ENCODE peak calls at places on chromosome 1, in seven cellular contexts. G, D, H, C, Y, Q and U are unnamed samples.

GRCh38 chr1:16236091-16236494 is 890 bp downstream of the CPLANE2 start:
- DNase-seq in G (no peak), D (peak), H (peak), C (no peak), Y (peak), Q (peak), U (peak)

GRCh38 chr1:93081716-93082115 is 2.6 kb downstream of the MTF2 start:
- DNase-seq in G (no peak), D (peak), H (peak), C (no peak), Y (peak), Q (no peak), U (no peak)

GRCh38 chr1:3634059-3634800 is 9.4 kb downstream of the TPRG1L start:
- DNase-seq in G (no peak), D (no peak), H (no peak), C (peak), Y (no peak), Q (no peak), U (no peak)

GRCh38 chr1:36778773-36779172 is 255.5 kb downstream of the GRIK3 start:
- DNase-seq in G (no peak), D (no peak), H (no peak), C (no peak), Y (no peak), Q (no peak), U (no peak)

GRCh38 chr1:210654176-210654786 is 325.6 kb downstream of the HHAT start:
- DNase-seq in G (no peak), D (no peak), H (no peak), C (no peak), Y (peak), Q (peak), U (no peak)

GRCh38 chr1:154623358-154623757 is 15.4 kb upstream of the ADAR start:
- DNase-seq in G (no peak), D (no peak), H (no peak), C (no peak), Y (no peak), Q (no peak), U (no peak)

GRCh38 chr1:34781071-34781843 is at the start of gene GJB3:
- DNase-seq in G (no peak), D (peak), H (peak), C (peak), Y (no peak), Q (no peak), U (no peak)

GRCh38 chr1:116066868-116067563 is 44.2 kb upstream of the MAB21L3 start:
- DNase-seq in G (no peak), D (peak), H (no peak), C (no peak), Y (peak), Q (no peak), U (no peak)

GRCh38 chr1:29120367-29120766 is 3.3 kb downstream of the TMEM200B start:
- DNase-seq in G (no peak), D (no peak), H (no peak), C (no peak), Y (no peak), Q (no peak), U (no peak)

GRCh38 chr1:117967472-117967871 is 37.9 kb downstream of the WDR3 start:
- DNase-seq in G (no peak), D (peak), H (peak), C (no peak), Y (peak), Q (no peak), U (no peak)

GRCh38 chr1:59433440-59433813 is 136.5 kb downstream of the FGGY start:
- DNase-seq in G (no peak), D (peak), H (no peak), C (no peak), Y (peak), Q (no peak), U (no peak)

GRCh38 chr1:59204001-59204400 is 92.9 kb upstream of the FGGY start:
- DNase-seq in G (no peak), D (no peak), H (no peak), C (no peak), Y (peak), Q (no peak), U (no peak)

GRCh38 chr1:2561898-2562895 is 6.0 kb downstream of the TNFRSF14 start:
- DNase-seq in G (no peak), D (no peak), H (no peak), C (peak), Y (no peak), Q (no peak), U (no peak)

GRCh38 chr1:23593556-23594148 is 34.4 kb upstream of the ID3 start:
- DNase-seq in G (no peak), D (no peak), H (peak), C (no peak), Y (no peak), Q (peak), U (no peak)

GRCh38 chr1:219432966-219433365 is 179.9 kb downstream of the ZC3H11B start:
- DNase-seq in G (no peak), D (no peak), H (no peak), C (no peak), Y (no peak), Q (no peak), U (no peak)

GRCh38 chr1:65955071-65955470 is 162.4 kb downstream of the PDE4B start:
- DNase-seq in G (no peak), D (no peak), H (no peak), C (no peak), Y (no peak), Q (no peak), U (no peak)

GRCh38 chr1:154423303-154423987 is 18.3 kb downstream of the IL6R start:
- DNase-seq in G (no peak), D (peak), H (peak), C (no peak), Y (peak), Q (no peak), U (no peak)

GRCh38 chr1:25694167-25694566 is 77.6 kb downstream of the MAN1C1 start:
- DNase-seq in G (no peak), D (peak), H (no peak), C (no peak), Y (peak), Q (no peak), U (no peak)

GRCh38 chr1:246647113-246647512 is 77.1 kb upstream of the SCCPDH start:
- DNase-seq in G (no peak), D (peak), H (no peak), C (no peak), Y (peak), Q (no peak), U (no peak)

GRCh38 chr1:241532173-241532553 is at the start of gene KMO:
- DNase-seq in G (no peak), D (no peak), H (peak), C (no peak), Y (peak), Q (peak), U (no peak)

GRCh38 chr1:109739738-109740614 is 862 bp downstream of the GSTM3 start:
- DNase-seq in G (peak), D (peak), H (peak), C (peak), Y (peak), Q (peak), U (no peak)

GRCh38 chr1:26239936-26240335 is 5.9 kb downstream of the CEP85 start:
- DNase-seq in G (no peak), D (peak), H (no peak), C (no peak), Y (peak), Q (peak), U (no peak)

GRCh38 chr1:44048816-44049215 is 17.6 kb upstream of the SLC6A9 start:
- DNase-seq in G (no peak), D (no peak), H (no peak), C (no peak), Y (peak), Q (no peak), U (no peak)

GRCh38 chr1:44031900-44032817 is 897 bp upstream of the SLC6A9 start:
- DNase-seq in G (no peak), D (no peak), H (no peak), C (no peak), Y (no peak), Q (no peak), U (no peak)

GRCh38 chr1:114113801-114114750 is 39.6 kb downstream of the SYT6 start:
- DNase-seq in G (no peak), D (no peak), H (no peak), C (no peak), Y (peak), Q (no peak), U (no peak)